ENCODE peak calls at places on chromosomes 7 and 10, in five cellular contexts. U is GM13976; C is GM06990; W is cerebellum; P is CD8-positive, alpha-beta T cell. Q is an unnamed sample.

GRCh38 chr10:99698504-99699080 is 33.3 kb downstream of the COX15 start:
- DNase-seq in W (no peak), C (no peak), P (no peak), U (no peak), Q (no peak)

GRCh38 chr7:91293840-91294239 is 29.6 kb downstream of the FZD1 start:
- DNase-seq in C (no peak), W (no peak), U (no peak), P (no peak), Q (no peak)

GRCh38 chr10:6400331-6400730 is 179.7 kb downstream of the PRKCQ start:
- DNase-seq in C (no peak), W (no peak), U (no peak), P (no peak), Q (no peak)

GRCh38 chr7:136339464-136339863 is 362.3 kb upstream of the MTPN start:
- DNase-seq in C (no peak), W (no peak), U (no peak), P (no peak), Q (no peak)

GRCh38 chr10:17662193-17663138 is 18.5 kb downstream of the STAM start:
- DNase-seq in U (no peak), W (no peak), P (no peak), C (no peak), Q (no peak)

GRCh38 chr10:73647211-73647874 is 6.1 kb upstream of the MYOZ1 start:
- DNase-seq in W (peak), U (peak), P (peak), C (no peak), Q (no peak)

GRCh38 chr10:60816624-60817023 is 38.3 kb downstream of the CDK1 start:
- DNase-seq in U (peak), W (peak), P (no peak), C (peak), Q (no peak)

GRCh38 chr7:151088019-151088855 is 2.0 kb downstream of the AGAP3 start:
- DNase-seq in W (no peak), C (no peak), P (no peak), U (no peak), Q (no peak)

GRCh38 chr7:55413442-55413841 is 48.3 kb downstream of the LANCL2 start:
- DNase-seq in W (peak), U (no peak), C (no peak), P (no peak), Q (no peak)

GRCh38 chr7:80583901-80584300 is 54.5 kb upstream of the CD36 start:
- DNase-seq in U (no peak), W (no peak), C (no peak), P (no peak), Q (no peak)

GRCh38 chr10:28681345-28681763 is 4.0 kb downstream of the BAMBI start:
- DNase-seq in U (no peak), C (no peak), W (no peak), P (no peak), Q (no peak)

GRCh38 chr10:71396714-71397339 is at the start of gene CDH23:
- DNase-seq in C (no peak), W (peak), U (peak), P (peak), Q (no peak)

GRCh38 chr10:114624941-114625780 is 32.9 kb downstream of the ABLIM1 start:
- DNase-seq in U (no peak), C (no peak), P (no peak), W (no peak), Q (no peak)

GRCh38 chr7:25597881-25598456 is 369.7 kb upstream of the NPVF start:
- DNase-seq in C (no peak), W (no peak), U (no peak), P (no peak), Q (no peak)

GRCh38 chr10:113562108-113562507 is 9.3 kb downstream of the HABP2 start:
- DNase-seq in C (no peak), W (no peak), U (no peak), P (no peak), Q (no peak)

GRCh38 chr10:11087372-11087771 is 69.7 kb downstream of the CELF2 start:
- DNase-seq in C (no peak), W (no peak), P (no peak), U (no peak), Q (no peak)

GRCh38 chr10:124642076-124642710 is 102.0 kb downstream of the FAM53B start:
- DNase-seq in W (no peak), P (no peak), U (no peak), C (no peak), Q (no peak)

GRCh38 chr10:56551037-56551436 is 190.0 kb upstream of the ZWINT start:
- DNase-seq in W (no peak), C (no peak), U (no peak), P (no peak), Q (no peak)

GRCh38 chr10:75107756-75108683 is 3.4 kb upstream of the SAMD8 start:
- DNase-seq in P (peak), W (no peak), U (no peak), C (no peak), Q (no peak)

GRCh38 chr7:68505721-68506120 is 1092.6 kb upstream of the AUTS2 start:
- DNase-seq in C (no peak), P (no peak), W (no peak), U (no peak), Q (no peak)

GRCh38 chr7:94921911-94922310 is 14.5 kb downstream of the PPP1R9A start:
- DNase-seq in U (no peak), W (no peak), C (no peak), P (no peak), Q (no peak)

GRCh38 chr7:46759711-46760480 is 822.0 kb downstream of the TNS3 start:
- DNase-seq in P (no peak), C (no peak), U (no peak), W (no peak), Q (no peak)

GRCh38 chr7:94298943-94299342 is 95.8 kb upstream of the COL1A2 start:
- DNase-seq in W (no peak), U (no peak), C (no peak), P (no peak), Q (no peak)

GRCh38 chr7:25950488-25951413 is 201.2 kb upstream of the NFE2L3 start:
- DNase-seq in P (peak), C (peak), U (peak), W (peak), Q (peak)

GRCh38 chr7:30750574-30751256 is 1.2 kb upstream of the INMT start:
- DNase-seq in C (no peak), U (no peak), P (no peak), W (peak), Q (no peak)

GRCh38 chr7:42084263-42084662 is 152.7 kb downstream of the GLI3 start:
- DNase-seq in C (no peak), U (no peak), W (no peak), P (no peak), Q (no peak)

GRCh38 chr7:101486764-101487458 is 124.2 kb downstream of the COL26A1 start:
- DNase-seq in U (no peak), W (no peak), C (no peak), P (no peak), Q (no peak)

GRCh38 chr7:83452256-83452655 is 196.7 kb downstream of the SEMA3E start:
- DNase-seq in U (no peak), W (no peak), C (no peak), P (no peak), Q (no peak)

GRCh38 chr10:121063744-121064143 is 212.6 kb downstream of the WDR11 start:
- DNase-seq in U (no peak), C (no peak), W (no peak), P (no peak), Q (no peak)

GRCh38 chr10:21230219-21230618 is 295.3 kb downstream of the SKIDA1 start:
- DNase-seq in U (no peak), W (no peak), P (no peak), C (peak), Q (no peak)

GRCh38 chr10:79316671-79317431 is 30.4 kb upstream of the PPIF start:
- DNase-seq in U (peak), P (peak), C (peak), W (no peak), Q (no peak)

GRCh38 chr10:110825510-110825909 is 46.2 kb upstream of the PDCD4 start:
- DNase-seq in P (no peak), U (no peak), W (no peak), C (no peak), Q (no peak)

GRCh38 chr10:102935939-102936605 is 18.0 kb downstream of the CNNM2 start:
- DNase-seq in W (no peak), U (no peak), C (no peak), P (no peak), Q (no peak)

GRCh38 chr7:144477348-144477747 is 73.9 kb upstream of the NOBOX start:
- DNase-seq in U (no peak), P (no peak), C (no peak), W (no peak), Q (no peak)

GRCh38 chr10:73597346-73597745 is 6.2 kb upstream of the USP54 start:
- DNase-seq in U (no peak), W (no peak), C (no peak), P (no peak), Q (no peak)

GRCh38 chr10:76150139-76150885 is 718.9 kb downstream of the LRMDA start:
- DNase-seq in U (no peak), W (no peak), C (no peak), P (no peak), Q (no peak)